ENCODE peak calls at places on chromosomes 7 and 10, in eight cellular contexts. N is B cell, R is neural progenitor cell, X is KBM-7, O is posterior cingulate gyrus, W is germinal center, G is GM03348, L is stromal cell of bone marrow. E is an unnamed sample.

GRCh38 chr10:92156874-92157273 is 134.0 kb downstream of the CPEB3 start:
- DNase-seq in N (no peak), G (no peak), O (no peak), W (no peak), X (no peak), R (no peak), L (no peak), E (no peak)

GRCh38 chr10:3877092-3878000 is 92.3 kb upstream of the KLF6 start:
- DNase-seq in X (no peak), W (no peak), O (no peak), G (no peak), R (no peak), L (no peak), N (no peak), E (no peak)

GRCh38 chr10:8048281-8049008 is 6.0 kb upstream of the GATA3 start:
- DNase-seq in G (no peak), W (no peak), L (no peak), X (no peak), O (peak; percentile 74), R (peak; percentile 28), N (peak; percentile 29), E (no peak)

GRCh38 chr7:431658-432111 is 88.0 kb downstream of the PDGFA start:
- DNase-seq in R (no peak), X (no peak), O (peak; percentile 95), N (no peak), W (no peak), G (no peak), L (no peak), E (no peak)

GRCh38 chr10:4498763-4499251 is 327.2 kb upstream of the AKR1E2 start:
- DNase-seq in L (peak; percentile 85), N (no peak), X (no peak), O (no peak), R (no peak), G (peak; percentile 33), W (no peak), E (peak; percentile 25)

GRCh38 chr10:101052285-101052684 is 9.5 kb upstream of the KAZALD1 start:
- DNase-seq in G (peak; percentile 57), X (no peak), W (no peak), N (no peak), L (peak; percentile 76), R (no peak), O (peak; percentile 58), E (peak; percentile 41)

GRCh38 chr10:17233534-17233933 is 5.5 kb downstream of the VIM start:
- DNase-seq in W (no peak), R (no peak), X (no peak), L (no peak), G (no peak), N (no peak), O (no peak), E (no peak)

GRCh38 chr7:73850781-73851207 is 8.5 kb upstream of the METTL27 start:
- DNase-seq in X (no peak), L (peak; percentile 99), R (no peak), O (no peak), G (peak; percentile 92), W (no peak), N (no peak), E (peak; percentile 92)

GRCh38 chr7:151304856-151305255 is 36.8 kb upstream of the NUB1 start:
- DNase-seq in L (no peak), R (peak; percentile 34), G (peak; percentile 25), W (no peak), X (no peak), O (no peak), N (no peak), E (peak; percentile 23)

GRCh38 chr10:119655566-119656001 is 4.4 kb downstream of the BAG3 start:
- DNase-seq in R (no peak), W (no peak), O (peak; percentile 44), X (no peak), N (no peak), L (peak; percentile 54), G (peak; percentile 60), E (peak; percentile 58)

E was measured in hepatic stellate cell.